ENCODE peak calls at places on chromosome X, in six cellular contexts. One of them, this sample, is unnamed.

GRCh38 chrX:134933248-134933647 is 57.5 kb upstream of the SMIM10 start:
- DNase-seq in neural progenitor cell: no peak
- DNase-seq in psoas muscle: no peak
- DNase-seq in RWPE2: no peak
- DNase-seq in astrocyte: no peak
- DNase-seq in upper lobe of right lung: no peak
- DNase-seq in this sample: no peak

GRCh38 chrX:96425204-96425603 is 259.4 kb upstream of the DIAPH2 start:
- DNase-seq in neural progenitor cell: no peak
- DNase-seq in psoas muscle: no peak
- DNase-seq in RWPE2: no peak
- DNase-seq in astrocyte: no peak
- DNase-seq in upper lobe of right lung: no peak
- DNase-seq in this sample: no peak

GRCh38 chrX:120629667-120630537 is at the start of gene C1GALT1C1:
- DNase-seq in neural progenitor cell: peak; percentile 96
- DNase-seq in psoas muscle: peak; percentile 96
- DNase-seq in RWPE2: peak; percentile 89
- DNase-seq in astrocyte: peak; percentile 85
- DNase-seq in upper lobe of right lung: peak; percentile 96
- DNase-seq in this sample: peak; percentile 89

GRCh38 chrX:19440713-19441112 is 74.6 kb downstream of the MAP3K15 start:
- DNase-seq in neural progenitor cell: no peak
- DNase-seq in psoas muscle: no peak
- DNase-seq in RWPE2: no peak
- DNase-seq in astrocyte: peak; percentile 39
- DNase-seq in upper lobe of right lung: no peak
- DNase-seq in this sample: no peak

GRCh38 chrX:51876441-51876840 is 17.0 kb upstream of the MAGED1 start:
- DNase-seq in neural progenitor cell: no peak
- DNase-seq in psoas muscle: no peak
- DNase-seq in RWPE2: no peak
- DNase-seq in astrocyte: peak; percentile 69
- DNase-seq in upper lobe of right lung: no peak
- DNase-seq in this sample: no peak

GRCh38 chrX:138745215-138745614 is 33.7 kb upstream of the FGF13 start:
- DNase-seq in neural progenitor cell: peak; percentile 69
- DNase-seq in psoas muscle: no peak
- DNase-seq in RWPE2: no peak
- DNase-seq in astrocyte: peak; percentile 11
- DNase-seq in upper lobe of right lung: no peak
- DNase-seq in this sample: peak; percentile 16

GRCh38 chrX:136121788-136122187 is 25.5 kb upstream of the FHL1 start:
- DNase-seq in neural progenitor cell: no peak
- DNase-seq in psoas muscle: no peak
- DNase-seq in RWPE2: no peak
- DNase-seq in astrocyte: peak; percentile 52
- DNase-seq in upper lobe of right lung: no peak
- DNase-seq in this sample: no peak

GRCh38 chrX:78314561-78314960 is 12.8 kb downstream of the CYSLTR1 start:
- DNase-seq in neural progenitor cell: no peak
- DNase-seq in psoas muscle: no peak
- DNase-seq in RWPE2: no peak
- DNase-seq in astrocyte: no peak
- DNase-seq in upper lobe of right lung: no peak
- DNase-seq in this sample: no peak

GRCh38 chrX:71637253-71637618 is 18.9 kb upstream of the CXCR3 start:
- DNase-seq in neural progenitor cell: no peak
- DNase-seq in psoas muscle: no peak
- DNase-seq in RWPE2: no peak
- DNase-seq in astrocyte: peak; percentile 10
- DNase-seq in upper lobe of right lung: no peak
- DNase-seq in this sample: no peak

GRCh38 chrX:49001521-49002090 is 458 bp downstream of the GRIPAP1 start:
- DNase-seq in neural progenitor cell: peak; percentile 62
- DNase-seq in psoas muscle: no peak
- DNase-seq in RWPE2: no peak
- DNase-seq in astrocyte: peak; percentile 31
- DNase-seq in upper lobe of right lung: peak; percentile 64
- DNase-seq in this sample: peak; percentile 13

GRCh38 chrX:21926527-21927278 is 13.8 kb upstream of the SMS start:
- DNase-seq in neural progenitor cell: no peak
- DNase-seq in psoas muscle: no peak
- DNase-seq in RWPE2: no peak
- DNase-seq in astrocyte: peak; percentile 95
- DNase-seq in upper lobe of right lung: no peak
- DNase-seq in this sample: no peak

GRCh38 chrX:49071877-49072711 is 1.7 kb downstream of the PRAF2 start:
- DNase-seq in neural progenitor cell: no peak
- DNase-seq in psoas muscle: peak; percentile 84
- DNase-seq in RWPE2: no peak
- DNase-seq in astrocyte: peak; percentile 68
- DNase-seq in upper lobe of right lung: peak; percentile 89
- DNase-seq in this sample: no peak

GRCh38 chrX:80216086-80216485 is 201.5 kb downstream of the TBX22 start:
- DNase-seq in neural progenitor cell: no peak
- DNase-seq in psoas muscle: no peak
- DNase-seq in RWPE2: no peak
- DNase-seq in astrocyte: no peak
- DNase-seq in upper lobe of right lung: no peak
- DNase-seq in this sample: no peak

DNA sequence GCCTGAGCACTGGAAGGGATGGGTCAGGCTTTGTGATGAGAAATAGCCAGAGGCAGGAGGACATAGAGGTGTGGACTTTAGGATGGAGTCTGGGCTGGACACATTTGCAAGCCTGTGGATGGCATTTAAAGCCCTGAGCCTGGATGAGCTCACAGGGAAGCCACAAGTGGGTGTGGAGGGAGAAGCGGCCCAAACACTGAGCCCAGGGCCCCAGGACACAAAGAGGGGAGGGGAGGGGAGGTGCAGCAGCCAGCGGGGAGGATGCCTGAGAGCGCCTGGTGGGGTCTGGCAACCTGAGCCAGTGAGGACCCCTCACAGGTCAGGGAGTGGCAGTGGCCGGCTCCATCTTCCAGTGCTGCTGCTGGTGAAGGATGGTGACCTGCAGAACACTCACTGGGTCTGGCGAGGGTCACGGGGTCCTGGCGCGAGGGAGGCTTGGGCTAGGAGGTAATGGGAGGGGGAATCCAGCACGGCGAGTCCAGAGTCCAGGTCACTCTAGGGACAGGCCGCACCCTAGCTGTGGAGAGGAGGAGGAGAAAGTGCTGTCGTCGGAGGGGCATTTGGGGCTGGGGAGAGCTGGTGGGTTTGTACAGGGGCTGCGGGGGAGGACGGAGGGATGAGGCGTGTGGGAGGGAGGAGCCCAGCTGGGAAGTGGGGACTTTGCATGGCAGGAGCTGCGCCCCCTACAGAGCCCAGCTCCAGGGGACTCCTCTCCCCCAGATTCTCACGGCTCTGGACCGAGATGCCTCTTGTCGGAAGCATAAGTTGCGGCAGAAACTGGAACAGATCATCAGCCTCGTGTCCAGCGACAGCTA is 7.0 kb downstream of the LAGE3 start:
- DNase-seq in neural progenitor cell: no peak
- DNase-seq in psoas muscle: peak; percentile 26
- DNase-seq in RWPE2: no peak
- DNase-seq in astrocyte: no peak
- DNase-seq in upper lobe of right lung: no peak
- DNase-seq in this sample: no peak
- H3K27ac ChIP-seq in neural progenitor cell: no peak overlapping the region
- H3K27ac ChIP-seq in psoas muscle: no peak overlapping the region
- H3K27ac ChIP-seq in RWPE2: no peak overlapping the region
- H3K27ac ChIP-seq in astrocyte: no peak overlapping the region
- H3K27ac ChIP-seq in upper lobe of right lung: no peak overlapping the region
- H3K27ac ChIP-seq in this sample: no peak overlapping the region

DNA sequence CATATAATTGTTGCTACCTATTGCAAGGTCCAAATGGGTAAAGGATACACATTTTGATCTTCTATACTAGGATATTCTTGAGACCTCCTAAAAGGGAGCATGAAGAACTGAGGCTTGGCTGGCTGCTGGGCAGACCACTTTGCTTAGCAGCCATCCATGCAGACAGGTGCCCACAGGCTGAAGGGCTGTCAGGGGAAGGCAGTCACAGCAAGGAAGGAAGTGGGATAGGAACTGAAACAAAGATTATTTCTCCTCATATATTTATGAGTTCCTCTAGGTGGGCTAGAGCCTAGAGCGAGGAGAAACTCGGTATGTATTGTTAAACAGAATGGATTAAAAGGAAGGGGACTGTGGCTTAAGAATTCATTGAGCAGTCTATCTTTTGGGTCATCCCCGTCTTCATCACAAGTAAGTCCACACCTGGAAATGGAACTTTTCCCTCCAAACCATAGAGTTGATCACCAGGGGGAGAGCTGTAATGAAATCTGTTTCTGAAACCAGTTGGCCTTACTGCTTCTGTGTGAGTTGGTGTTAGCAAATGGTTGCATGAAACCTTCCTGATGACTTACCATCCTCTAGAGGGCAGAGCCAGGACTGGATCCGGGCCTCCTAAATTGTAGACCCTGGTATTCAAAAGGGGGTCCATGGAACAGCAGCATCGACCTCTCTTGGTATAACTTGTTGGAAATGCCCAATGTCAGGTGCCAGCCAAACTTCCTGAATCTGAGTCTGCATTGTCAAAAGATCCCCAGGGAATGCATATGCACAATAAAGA is 42.3 kb downstream of the AFF2 start:
- DNase-seq in neural progenitor cell: no peak
- DNase-seq in psoas muscle: no peak
- DNase-seq in RWPE2: no peak
- DNase-seq in astrocyte: no peak
- DNase-seq in upper lobe of right lung: no peak
- DNase-seq in this sample: no peak
- H3K4me1 ChIP-seq in neural progenitor cell: no peaks in the 10 kb centered on the region
- H3K4me1 ChIP-seq in psoas muscle: no peaks in the 10 kb centered on the region
- H3K4me1 ChIP-seq in RWPE2: no peaks in the 10 kb centered on the region
- H3K4me1 ChIP-seq in astrocyte: no peaks in the 10 kb centered on the region
- H3K4me1 ChIP-seq in upper lobe of right lung: no peaks in the 10 kb centered on the region
- H3K4me1 ChIP-seq in this sample: no peaks in the 10 kb centered on the region

DNA sequence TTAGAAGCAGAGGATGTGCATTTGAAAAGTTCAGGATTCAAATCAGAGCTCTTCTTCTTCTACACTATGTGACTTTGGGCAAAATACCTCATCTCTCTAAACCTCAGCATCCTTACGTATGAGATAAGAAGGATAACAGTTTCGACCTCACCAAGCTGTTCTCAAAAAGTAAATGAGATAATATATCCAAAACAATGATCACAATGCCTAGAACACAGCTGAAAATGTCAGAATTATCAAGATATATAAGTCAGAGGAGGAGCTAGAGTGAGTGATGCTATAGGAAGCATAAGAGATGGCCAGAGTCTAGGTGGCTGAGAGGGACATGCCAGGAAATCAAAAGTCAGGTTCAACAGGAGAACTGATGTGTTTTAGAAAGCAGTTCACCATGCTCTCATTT is 168.0 kb downstream of the EFHC2 start:
- DNase-seq in neural progenitor cell: no peak
- DNase-seq in psoas muscle: no peak
- DNase-seq in RWPE2: no peak
- DNase-seq in astrocyte: no peak
- DNase-seq in upper lobe of right lung: no peak
- DNase-seq in this sample: no peak
- TF ChIP-seq CTCF in neural progenitor cell: no peak
- TF ChIP-seq CTCF in psoas muscle: no peak
- TF ChIP-seq CTCF in RWPE2: no peak
- TF ChIP-seq CTCF in astrocyte: no peak
- TF ChIP-seq CTCF in upper lobe of right lung: no peak
- TF ChIP-seq CTCF in this sample: no peak

GRCh38 chrX:70132877-70133302 is 357 bp upstream of the IGBP1 start:
- DNase-seq in neural progenitor cell: no peak
- DNase-seq in psoas muscle: no peak
- DNase-seq in RWPE2: no peak
- DNase-seq in astrocyte: no peak
- DNase-seq in upper lobe of right lung: no peak
- DNase-seq in this sample: no peak
- H3K27ac ChIP-seq in neural progenitor cell: no peak overlapping the region
- H3K27ac ChIP-seq in psoas muscle: peak overlapping the region; percentile 77
- H3K27ac ChIP-seq in RWPE2: peak overlapping the region; percentile 50
- H3K27ac ChIP-seq in astrocyte: no peak overlapping the region
- H3K27ac ChIP-seq in upper lobe of right lung: peak overlapping the region; percentile 87
- H3K27ac ChIP-seq in this sample: peak overlapping the region; percentile 87

DNA sequence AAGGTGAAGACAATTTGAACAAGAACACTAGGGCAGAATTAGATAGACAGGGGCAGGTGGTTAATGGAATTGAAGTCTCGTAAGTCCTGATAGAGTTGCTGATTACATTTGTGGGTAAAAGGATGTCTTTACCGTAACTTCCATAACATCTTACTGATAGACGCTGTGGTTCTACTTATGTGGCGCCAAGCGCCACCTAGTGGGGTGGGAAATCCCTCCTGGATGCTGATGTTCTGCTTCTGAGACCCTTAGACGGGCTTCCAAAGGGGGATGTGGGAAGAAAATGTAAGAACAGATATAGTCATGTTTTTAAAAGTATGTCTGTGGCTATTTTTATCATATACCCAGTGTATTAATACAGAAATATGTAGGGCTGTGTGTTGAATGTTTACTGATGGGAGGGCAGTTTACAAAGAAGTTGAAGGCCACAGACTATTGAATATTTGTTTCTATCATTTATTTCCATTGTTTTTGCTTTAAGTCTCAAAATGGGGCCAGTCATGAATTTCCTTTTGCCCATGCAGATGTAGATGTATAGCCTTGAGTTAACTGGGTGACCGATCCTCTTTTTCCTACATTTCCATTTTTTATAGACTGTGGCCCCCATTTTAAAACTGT is 12.2 kb upstream of the TLR8 start:
- DNase-seq in neural progenitor cell: peak; percentile 26
- DNase-seq in psoas muscle: peak; percentile 52
- DNase-seq in RWPE2: no peak
- DNase-seq in astrocyte: no peak
- DNase-seq in upper lobe of right lung: no peak
- DNase-seq in this sample: peak; percentile 59
- H3K4me1 ChIP-seq in neural progenitor cell: no peaks in the 10 kb centered on the region
- H3K4me1 ChIP-seq in psoas muscle: no peaks in the 10 kb centered on the region
- H3K4me1 ChIP-seq in RWPE2: no peaks in the 10 kb centered on the region
- H3K4me1 ChIP-seq in astrocyte: no peaks in the 10 kb centered on the region
- H3K4me1 ChIP-seq in upper lobe of right lung: no peaks in the 10 kb centered on the region
- H3K4me1 ChIP-seq in this sample: no peaks in the 10 kb centered on the region

This sample was measured in pancreas.